ENCODE peak calls at places on chromosome 13, in ten cellular contexts. R is thoracic aorta; I is kidney epithelial cell; O is ELF-1; M is breast epithelium; V is AG04449; Y is stimulated activated CD8-positive, alpha-beta memory T cell treated with anti-CD3 and anti-CD28 coated beads, Interleukin-12 subunit alpha, Interleukin-12 subunit beta, amount 100 ng/mL, for 4 hours; P is CD8-positive, alpha-beta T cell; B is aorta; E is stimulated activated CD4-positive, alpha-beta T cell treated with anti-CD3 and anti-CD28 coated beads, Interleukin-15, amount 100 ng/mL, for 1 hour. K is an unnamed sample.

GRCh38 chr13:112973577-112973951 is 4.5 kb downstream of the MCF2L start:
- DNase-seq in R (no peak), I (no peak), O (no peak), M (no peak), V (no peak), Y (no peak), P (no peak), B (peak), E (no peak), K (no peak)

GRCh38 chr13:100646030-100646673 is 28.4 kb downstream of the TMTC4 start:
- DNase-seq in R (no peak), I (no peak), O (peak), M (no peak), V (no peak), Y (no peak), P (no peak), B (no peak), E (no peak), K (no peak)

GRCh38 chr13:112733112-112733511 is 43.3 kb downstream of the ATP11A start:
- DNase-seq in R (no peak), I (no peak), O (no peak), M (no peak), V (no peak), Y (no peak), P (no peak), B (no peak), E (no peak), K (no peak)

GRCh38 chr13:108795841-108796240 is 166.4 kb downstream of the MYO16 start:
- DNase-seq in R (no peak), I (no peak), O (no peak), M (no peak), V (no peak), Y (no peak), P (no peak), B (no peak), E (no peak), K (no peak)

GRCh38 chr13:95536629-95537241 is 15.8 kb upstream of the CLDN10 start:
- DNase-seq in R (no peak), I (no peak), O (no peak), M (no peak), V (no peak), Y (no peak), P (no peak), B (no peak), E (no peak), K (no peak)

GRCh38 chr13:34006011-34006410 is 188.1 kb downstream of the RFC3 start:
- DNase-seq in R (no peak), I (no peak), O (no peak), M (no peak), V (no peak), Y (no peak), P (no peak), B (no peak), E (no peak), K (no peak)

GRCh38 chr13:37068962-37069361 is 9.5 kb upstream of the SUPT20H start:
- DNase-seq in R (no peak), I (no peak), O (no peak), M (no peak), V (no peak), Y (no peak), P (no peak), B (no peak), E (no peak), K (no peak)

GRCh38 chr13:113981201-113981605 is 7.3 kb upstream of the C13orf46 start:
- DNase-seq in R (peak), I (peak), O (no peak), M (peak), V (no peak), Y (no peak), P (no peak), B (no peak), E (no peak), K (peak)

GRCh38 chr13:60329221-60329983 is 67.6 kb upstream of the TDRD3 start:
- DNase-seq in R (no peak), I (no peak), O (peak), M (no peak), V (no peak), Y (no peak), P (no peak), B (no peak), E (no peak), K (no peak)

GRCh38 chr13:24788538-24788937 is 24.6 kb downstream of the RNF17 start:
- DNase-seq in R (no peak), I (no peak), O (no peak), M (no peak), V (no peak), Y (no peak), P (no peak), B (no peak), E (no peak), K (no peak)

GRCh38 chr13:31352467-31352866 is 152.7 kb downstream of the B3GLCT start:
- DNase-seq in R (no peak), I (no peak), O (no peak), M (no peak), V (no peak), Y (no peak), P (no peak), B (peak), E (no peak), K (no peak)

GRCh38 chr13:40127476-40127875 is 472.0 kb downstream of the COG6 start:
- DNase-seq in R (no peak), I (no peak), O (no peak), M (no peak), V (no peak), Y (no peak), P (no peak), B (no peak), E (no peak), K (no peak)

GRCh38 chr13:31769581-31769980 is 30.3 kb downstream of the RXFP2 start:
- DNase-seq in R (no peak), I (no peak), O (no peak), M (no peak), V (no peak), Y (no peak), P (no peak), B (no peak), E (no peak), K (no peak)

GRCh38 chr13:24407844-24408243 is 98.5 kb downstream of the C1QTNF9 start:
- DNase-seq in R (no peak), I (no peak), O (no peak), M (no peak), V (no peak), Y (no peak), P (no peak), B (no peak), E (no peak), K (no peak)

GRCh38 chr13:85497652-85498051 is 301.6 kb downstream of the SLITRK6 start:
- DNase-seq in R (no peak), I (peak), O (no peak), M (no peak), V (peak), Y (no peak), P (no peak), B (no peak), E (no peak), K (no peak)

GRCh38 chr13:26785845-26786630 is 25.5 kb upstream of the GPR12 start:
- DNase-seq in R (no peak), I (no peak), O (peak), M (no peak), V (no peak), Y (no peak), P (peak), B (peak), E (no peak), K (no peak)

GRCh38 chr13:37417042-37417441 is 181.5 kb downstream of the POSTN start:
- DNase-seq in R (no peak), I (no peak), O (no peak), M (no peak), V (no peak), Y (no peak), P (no peak), B (no peak), E (no peak), K (no peak)

GRCh38 chr13:39538826-39539555 is 64.0 kb downstream of the LHFPL6 start:
- DNase-seq in R (no peak), I (no peak), O (no peak), M (no peak), V (no peak), Y (no peak), P (no peak), B (no peak), E (no peak), K (no peak)

GRCh38 chr13:30849611-30850010 is 56.5 kb upstream of the MEDAG start:
- DNase-seq in R (no peak), I (no peak), O (no peak), M (no peak), V (no peak), Y (no peak), P (no peak), B (no peak), E (no peak), K (no peak)

GRCh38 chr13:110581489-110582185 is 20.1 kb upstream of the RAB20 start:
- DNase-seq in R (no peak), I (no peak), O (no peak), M (no peak), V (no peak), Y (no peak), P (no peak), B (no peak), E (no peak), K (no peak)

GRCh38 chr13:110957931-110958330 is 43.1 kb upstream of the ANKRD10 start:
- DNase-seq in R (no peak), I (no peak), O (no peak), M (no peak), V (no peak), Y (no peak), P (no peak), B (no peak), E (no peak), K (no peak)

GRCh38 chr13:44876782-44877324 is 112.4 kb downstream of the NUFIP1 start:
- DNase-seq in R (no peak), I (no peak), O (peak), M (no peak), V (no peak), Y (no peak), P (no peak), B (no peak), E (no peak), K (no peak)

GRCh38 chr13:19794552-19795143 is 11.9 kb upstream of the PSPC1 start:
- DNase-seq in R (no peak), I (no peak), O (peak), M (peak), V (no peak), Y (no peak), P (no peak), B (no peak), E (no peak), K (no peak)

GRCh38 chr13:90591260-90591926 is 756.1 kb upstream of the MIR17HG start:
- DNase-seq in R (no peak), I (no peak), O (no peak), M (no peak), V (no peak), Y (no peak), P (no peak), B (no peak), E (no peak), K (no peak)

GRCh38 chr13:36681894-36682624 is 8.2 kb downstream of the SERTM1 start:
- DNase-seq in R (no peak), I (no peak), O (no peak), M (no peak), V (no peak), Y (no peak), P (no peak), B (no peak), E (no peak), K (no peak)

GRCh38 chr13:46603165-46603603 is 50.2 kb downstream of the LRCH1 start:
- DNase-seq in R (no peak), I (no peak), O (no peak), M (no peak), V (no peak), Y (no peak), P (no peak), B (no peak), E (no peak), K (no peak)

GRCh38 chr13:104510422-104510821 is 1444.2 kb upstream of the SLC10A2 start:
- DNase-seq in R (no peak), I (no peak), O (no peak), M (no peak), V (no peak), Y (no peak), P (no peak), B (no peak), E (no peak), K (no peak)

GRCh38 chr13:102769679-102770078 is 3.9 kb downstream of the TEX30 start:
- DNase-seq in R (no peak), I (no peak), O (no peak), M (no peak), V (no peak), Y (no peak), P (no peak), B (no peak), E (no peak), K (no peak)

GRCh38 chr13:31909889-31910551 is 121.6 kb upstream of the FRY start:
- DNase-seq in R (no peak), I (peak), O (no peak), M (no peak), V (no peak), Y (no peak), P (peak), B (no peak), E (no peak), K (no peak)

GRCh38 chr13:60397693-60398437 is 845 bp downstream of the TDRD3 start:
- DNase-seq in R (no peak), I (no peak), O (peak), M (peak), V (no peak), Y (no peak), P (peak), B (peak), E (peak), K (peak)

GRCh38 chr13:103731959-103732358 is 665.7 kb upstream of the SLC10A2 start:
- DNase-seq in R (no peak), I (no peak), O (no peak), M (no peak), V (no peak), Y (no peak), P (no peak), B (no peak), E (no peak), K (no peak)

GRCh38 chr13:27403252-27403678 is 21.2 kb upstream of the GTF3A start:
- DNase-seq in R (no peak), I (no peak), O (peak), M (no peak), V (peak), Y (no peak), P (no peak), B (no peak), E (no peak), K (no peak)

GRCh38 chr13:113317031-113317430 is 20.0 kb downstream of the LAMP1 start:
- DNase-seq in R (no peak), I (no peak), O (no peak), M (no peak), V (no peak), Y (no peak), P (no peak), B (no peak), E (no peak), K (no peak)

GRCh38 chr13:41603917-41604316 is 146.6 kb downstream of the RGCC start:
- DNase-seq in R (no peak), I (peak), O (no peak), M (no peak), V (no peak), Y (no peak), P (no peak), B (no peak), E (no peak), K (no peak)

GRCh38 chr13:42405665-42406390 is 133.9 kb downstream of the AKAP11 start:
- DNase-seq in R (no peak), I (no peak), O (no peak), M (no peak), V (peak), Y (no peak), P (no peak), B (no peak), E (no peak), K (no peak)

GRCh38 chr13:53064721-53065120 is 36.1 kb downstream of the OLFM4 start:
- DNase-seq in R (no peak), I (no peak), O (no peak), M (no peak), V (no peak), Y (no peak), P (no peak), B (no peak), E (no peak), K (peak)

GRCh38 chr13:27533155-27533643 is 82.8 kb upstream of the MTIF3 start:
- DNase-seq in R (no peak), I (peak), O (peak), M (peak), V (no peak), Y (peak), P (peak), B (peak), E (no peak), K (peak)

GRCh38 chr13:73722120-73722519 is 412.1 kb downstream of the KLF12 start:
- DNase-seq in R (no peak), I (peak), O (no peak), M (no peak), V (no peak), Y (no peak), P (no peak), B (no peak), E (no peak), K (no peak)

GRCh38 chr13:114062341-114062740 is 70.1 kb downstream of the RASA3 start:
- DNase-seq in R (no peak), I (no peak), O (no peak), M (no peak), V (no peak), Y (no peak), P (no peak), B (no peak), E (no peak), K (no peak)